ENCODE peak calls at places on chromosomes 5 and 9, in four cellular contexts. Z is T47D, O is mucosa of gallbladder, T is amniotic stem cell. R is an unnamed sample.
A peak's percentile ranks its signal among the peaks of the same experiment; 100 is the strongest.

GRCh38 chr5:91291628-91292569 is 91.2 kb downstream of the ARRDC3 start:
- DNase-seq in Z (no peak), O (no peak), T (no peak), R (no peak)

GRCh38 chr9:135990468-135991429 is 29.6 kb upstream of the UBAC1 start:
- DNase-seq in T (no peak), O (no peak), Z (no peak), R (peak; percentile 89)

GRCh38 chr9:82115900-82116299 is 127.3 kb downstream of the SPATA31D1 start:
- DNase-seq in T (no peak), O (no peak), Z (no peak), R (no peak)

GRCh38 chr5:74766348-74766886 is 500 bp downstream of the GFM2 start:
- DNase-seq in Z (peak; percentile 15), T (peak; percentile 22), O (no peak), R (no peak)

GRCh38 chr5:143543358-143544255 is 140.1 kb upstream of the NR3C1 start:
- DNase-seq in T (peak; percentile 17), Z (no peak), O (no peak), R (no peak)

GRCh38 chr5:80408475-80408875 is 611 bp downstream of the ZFYVE16 start:
- DNase-seq in T (no peak), O (peak; percentile 38), Z (peak; percentile 18), R (no peak)

GRCh38 chr9:122180633-122181032 is 20.9 kb downstream of the MORN5 start:
- DNase-seq in Z (no peak), T (no peak), O (no peak), R (no peak)

GRCh38 chr5:40577718-40578117 is 102.0 kb upstream of the PTGER4 start:
- DNase-seq in T (no peak), Z (no peak), O (no peak), R (no peak)

GRCh38 chr5:38452201-38452600 is 104.2 kb downstream of the LIFR start:
- DNase-seq in Z (no peak), O (no peak), T (no peak), R (no peak)

GRCh38 chr5:44266882-44267577 is 122.2 kb downstream of the FGF10 start:
- DNase-seq in O (peak; percentile 32), T (no peak), Z (no peak), R (no peak)

GRCh38 chr5:148209151-148209550 is 6.3 kb downstream of the SPINK6 start:
- DNase-seq in Z (no peak), O (no peak), T (no peak), R (no peak)

GRCh38 chr5:1384521-1384920 is 39.6 kb upstream of the CLPTM1L start:
- DNase-seq in O (no peak), T (no peak), Z (no peak), R (peak; percentile 55)

GRCh38 chr9:134966270-134966669 is 48.6 kb upstream of the FCN1 start:
- DNase-seq in T (no peak), Z (no peak), O (no peak), R (peak; percentile 13)

GRCh38 chr5:139133237-139133636 is 64.9 kb downstream of the SIL1 start:
- DNase-seq in O (no peak), Z (no peak), T (no peak), R (no peak)

GRCh38 chr5:53030828-53031425 is 41.8 kb downstream of the ITGA2 start:
- DNase-seq in T (no peak), Z (no peak), O (no peak), R (no peak)

GRCh38 chr5:159836691-159837090 is 79.6 kb upstream of the ADRA1B start:
- DNase-seq in T (no peak), O (no peak), Z (no peak), R (no peak)

GRCh38 chr9:114467226-114467750 is 38.0 kb downstream of the WHRN start:
- DNase-seq in O (no peak), T (no peak), Z (no peak), R (no peak)

GRCh38 chr5:71810456-71811181 is 91.5 kb downstream of the CARTPT start:
- DNase-seq in Z (no peak), O (no peak), T (no peak), R (no peak)

GRCh38 chr9:83526901-83527300 is 11.3 kb downstream of the FRMD3 start:
- DNase-seq in Z (no peak), O (no peak), T (no peak), R (no peak)

GRCh38 chr9:129384138-129384886 is 206.3 kb upstream of the IER5L start:
- DNase-seq in Z (no peak), T (no peak), O (no peak), R (peak; percentile 60)

GRCh38 chr9:20985851-20986600 is 45.4 kb downstream of the HACD4 start:
- DNase-seq in Z (no peak), T (no peak), O (no peak), R (no peak)

GRCh38 chr9:79184821-79185220 is 386.9 kb upstream of the TLE4 start:
- DNase-seq in O (no peak), T (no peak), Z (no peak), R (no peak)

GRCh38 chr9:133813749-133814585 is 75.8 kb upstream of the SARDH start:
- DNase-seq in T (no peak), Z (no peak), O (no peak), R (no peak)

GRCh38 chr5:39409036-39409435 is 15.7 kb downstream of the DAB2 start:
- DNase-seq in O (no peak), Z (no peak), T (no peak), R (no peak)

GRCh38 chr5:95822038-95822407 is 503 bp downstream of the GLRX start:
- DNase-seq in Z (no peak), T (no peak), O (peak; percentile 46), R (peak; percentile 86)

GRCh38 chr5:73118331-73119011 is 1.9 kb upstream of the TMEM171 start:
- DNase-seq in T (no peak), Z (no peak), O (peak; percentile 40), R (no peak)

GRCh38 chr5:165360366-165361142 is 1855.1 kb downstream of the MAT2B start:
- DNase-seq in O (no peak), T (no peak), Z (no peak), R (no peak)

GRCh38 chr5:94777163-94777885 is 158.9 kb downstream of the SLF1 start:
- DNase-seq in Z (no peak), O (no peak), T (no peak), R (no peak)

GRCh38 chr5:136133416-136134383 is 1.1 kb downstream of the SMAD5 start:
- DNase-seq in Z (peak; percentile 37), O (peak; percentile 46), T (peak; percentile 19), R (no peak)

GRCh38 chr5:1030801-1031271 is 22.2 kb downstream of the NKD2 start:
- DNase-seq in O (no peak), T (no peak), Z (no peak), R (peak; percentile 76)

GRCh38 chr9:127905788-127906191 is 6.4 kb upstream of the ST6GALNAC6 start:
- DNase-seq in T (no peak), Z (no peak), O (no peak), R (peak; percentile 83)

GRCh38 chr5:137372386-137373160 is 126.6 kb downstream of the SPOCK1 start:
- DNase-seq in O (no peak), T (no peak), Z (no peak), R (no peak)

GRCh38 chr9:12368569-12368968 is 324.6 kb upstream of the TYRP1 start:
- DNase-seq in T (no peak), O (no peak), Z (no peak), R (no peak)

GRCh38 chr9:121779381-121780117 is 128.1 kb downstream of the DAB2IP start:
- DNase-seq in O (no peak), Z (no peak), T (no peak), R (peak; percentile 38)

GRCh38 chr9:78014776-78015175 is 16.8 kb downstream of the GNAQ start:
- DNase-seq in T (no peak), Z (no peak), O (no peak), R (no peak)

GRCh38 chr9:37453827-37454226 is 11.4 kb downstream of the ZBTB5 start:
- DNase-seq in T (no peak), Z (no peak), O (no peak), R (no peak)

R was measured in kidney.